ENCODE peak calls at places on chromosome 16, in four cellular contexts. C is neuronal stem cell, B is IMR-90, S is H9. W is an unnamed sample.

GRCh38 chr16:49189286-49189685 is 92.4 kb downstream of the CBLN1 start:
- DNase-seq in C (no peak), B (no peak), S (no peak), W (no peak)

GRCh38 chr16:13307861-13308260 is 406.5 kb downstream of the SHISA9 start:
- DNase-seq in B (no peak), S (no peak), C (no peak), W (no peak)

GRCh38 chr16:84888450-84888849 is 68.7 kb downstream of the CRISPLD2 start:
- DNase-seq in B (no peak), S (no peak), C (no peak), W (no peak)

GRCh38 chr16:1965610-1966009 is 984 bp upstream of the RPS2 start:
- DNase-seq in B (no peak), S (no peak), C (no peak), W (no peak)

GRCh38 chr16:27922433-27922832 is 141.1 kb downstream of the GSG1L start:
- DNase-seq in B (no peak), S (no peak), C (peak; percentile 15), W (no peak)

GRCh38 chr16:63789603-63790002 is 1332.3 kb downstream of the CDH11 start:
- DNase-seq in B (no peak), C (no peak), S (no peak), W (no peak)

GRCh38 chr16:53537591-53537990 is 34.6 kb upstream of the AKTIP start:
- DNase-seq in B (no peak), S (no peak), C (no peak), W (no peak)

GRCh38 chr16:11101695-11102522 is 154.1 kb downstream of the SOCS1 start:
- DNase-seq in C (no peak), S (no peak), B (peak; percentile 94), W (peak; percentile 23)

GRCh38 chr16:9484901-9485300 is 393.5 kb downstream of the HAPSTR1 start:
- DNase-seq in S (no peak), C (no peak), B (no peak), W (no peak)

GRCh38 chr16:839643-840408 is 39.3 kb upstream of the GNG13 start:
- DNase-seq in S (no peak), C (no peak), B (no peak), W (no peak)

GRCh38 chr16:84119368-84119767 is 2.6 kb upstream of the MBTPS1 start:
- DNase-seq in B (no peak), C (no peak), S (no peak), W (peak; percentile 7)

GRCh38 chr16:19743816-19744159 is 25.7 kb downstream of the IQCK start:
- DNase-seq in C (no peak), S (no peak), B (peak; percentile 30), W (no peak)

GRCh38 chr16:57186630-57187507 is 740 bp downstream of the RSPRY1 start:
- DNase-seq in B (no peak), C (peak; percentile 29), S (peak; percentile 28), W (peak; percentile 15)
- H3K14ac ChIP-seq in B (peak overlapping the region; percentile 94), C (no peak overlapping the region), S (no peak overlapping the region), W (peak overlapping the region; percentile 90)

GRCh38 chr16:50989047-50989446 is 162.0 kb downstream of the SALL1 start:
- DNase-seq in B (no peak), S (no peak), C (no peak), W (no peak)

GRCh38 chr16:50985733-50986132 is 165.3 kb downstream of the SALL1 start:
- DNase-seq in B (no peak), C (no peak), S (no peak), W (no peak)

GRCh38 chr16:50991006-50991405 is 160.1 kb downstream of the SALL1 start:
- DNase-seq in C (no peak), B (no peak), S (no peak), W (no peak)

GRCh38 chr16:50986453-50986852 is 164.6 kb downstream of the SALL1 start:
- DNase-seq in B (no peak), C (no peak), S (no peak), W (no peak)

GRCh38 chr16:50988441-50988840 is 162.6 kb downstream of the SALL1 start:
- DNase-seq in S (no peak), B (no peak), C (no peak), W (no peak)
- H3K14ac ChIP-seq in S (no peak overlapping the region), B (no peak overlapping the region), C (no peak overlapping the region), W (no peak overlapping the region)

GRCh38 chr16:30066882-30067583 is 1.5 kb downstream of the ALDOA start:
- DNase-seq in C (no peak), S (no peak), B (no peak), W (no peak)

GRCh38 chr16:30067584-30067916 is 2.0 kb downstream of the ALDOA start:
- DNase-seq in S (no peak), B (no peak), C (no peak), W (no peak)

GRCh38 chr16:30064746-30065111 is 831 bp upstream of the ALDOA start:
- DNase-seq in B (no peak), C (peak; percentile 38), S (peak; percentile 78), W (no peak)

GRCh38 chr16:30065112-30065942 is at the start of gene ALDOA:
- DNase-seq in S (peak; percentile 95), B (peak; percentile 98), C (peak; percentile 95), W (peak; percentile 99)

DNA sequence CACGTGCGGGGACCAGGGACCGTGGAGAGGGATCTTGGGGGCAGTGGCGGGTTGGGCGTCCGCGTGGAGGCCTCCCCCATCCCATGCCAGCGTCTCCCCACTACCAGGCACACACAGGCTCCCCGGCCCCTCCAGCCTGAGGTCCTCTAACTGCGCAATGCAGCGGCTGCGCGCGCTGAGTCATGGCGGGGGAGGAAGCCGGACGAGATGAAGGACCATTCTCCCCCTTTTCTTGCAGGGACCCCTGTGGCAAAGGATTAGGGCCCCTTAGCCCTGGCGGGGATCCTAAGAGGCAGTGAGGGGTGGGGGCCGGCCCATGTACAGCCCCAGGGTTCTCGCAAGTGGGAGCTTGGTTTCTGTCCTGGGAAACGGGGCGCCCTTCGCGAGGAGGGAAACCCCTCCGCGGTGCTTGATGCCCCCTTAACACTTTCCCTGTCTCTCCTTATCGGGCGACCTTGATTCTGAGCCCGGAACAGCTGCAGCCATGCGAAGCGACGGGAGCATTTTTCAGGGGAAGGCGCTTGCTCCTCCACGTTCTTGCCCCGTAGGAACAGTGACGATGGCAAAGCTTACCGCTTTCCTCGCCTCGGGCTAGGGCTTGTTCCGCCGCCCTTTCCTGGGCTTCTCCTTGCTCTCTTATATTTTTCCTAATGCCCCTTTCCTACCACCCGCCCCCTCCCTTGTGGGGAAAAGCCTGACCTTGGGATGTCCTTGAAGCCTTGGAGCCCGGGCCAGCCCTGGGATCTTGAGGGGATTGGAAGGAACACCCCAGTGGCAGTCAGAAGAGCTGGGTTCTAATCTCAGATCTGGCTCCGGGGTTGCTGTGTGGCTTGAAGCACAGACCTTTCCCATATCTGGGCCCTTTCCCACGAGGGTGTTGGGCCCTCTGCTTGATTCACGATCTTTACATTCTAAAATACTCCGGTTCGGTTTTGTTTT is 652 bp downstream of the ALDOA start:
- DNase-seq in B (peak; percentile 70), S (no peak), C (no peak), W (peak; percentile 40)
- H3K14ac ChIP-seq in B (peak overlapping the region; percentile 98), S (peak overlapping the region; percentile 88), C (peak overlapping the region; percentile 99), W (peak overlapping the region; percentile 89)

DNA sequence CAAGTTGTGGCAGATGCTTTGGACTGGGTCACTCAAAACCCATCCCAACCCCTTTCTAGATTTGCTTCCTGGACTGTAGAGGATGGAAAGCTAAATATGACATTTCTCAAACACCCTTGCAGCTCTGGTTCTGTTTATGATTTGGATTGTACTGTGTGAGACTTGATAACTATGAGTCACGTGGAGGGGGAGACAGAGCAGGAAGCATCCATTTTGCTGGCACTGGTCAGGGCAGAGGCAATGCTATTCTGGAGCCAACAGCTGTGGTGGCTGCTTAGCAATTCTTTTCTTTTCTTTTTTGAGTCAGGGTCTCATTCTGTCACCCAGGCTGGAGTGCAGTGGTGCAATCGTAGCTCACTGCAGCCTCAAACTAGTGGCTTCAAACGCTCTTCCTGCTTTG is 13.6 kb upstream of the TERF2 start:
- DNase-seq in S (no peak), C (no peak), B (peak; percentile 74), W (no peak)
- H3K14ac ChIP-seq in S (no peak overlapping the region), C (no peak overlapping the region), B (peak overlapping the region; percentile 18), W (no peak overlapping the region)

GRCh38 chr16:58716468-58716867 is 17.6 kb downstream of the GOT2 start:
- DNase-seq in C (no peak), B (peak; percentile 13), S (no peak), W (no peak)

GRCh38 chr16:58717994-58718393 is 16.1 kb downstream of the GOT2 start:
- DNase-seq in S (no peak), B (no peak), C (no peak), W (no peak)

GRCh38 chr16:58709338-58709737 is 24.8 kb upstream of the SLC38A7 start:
- DNase-seq in B (no peak), S (no peak), C (no peak), W (no peak)

DNA sequence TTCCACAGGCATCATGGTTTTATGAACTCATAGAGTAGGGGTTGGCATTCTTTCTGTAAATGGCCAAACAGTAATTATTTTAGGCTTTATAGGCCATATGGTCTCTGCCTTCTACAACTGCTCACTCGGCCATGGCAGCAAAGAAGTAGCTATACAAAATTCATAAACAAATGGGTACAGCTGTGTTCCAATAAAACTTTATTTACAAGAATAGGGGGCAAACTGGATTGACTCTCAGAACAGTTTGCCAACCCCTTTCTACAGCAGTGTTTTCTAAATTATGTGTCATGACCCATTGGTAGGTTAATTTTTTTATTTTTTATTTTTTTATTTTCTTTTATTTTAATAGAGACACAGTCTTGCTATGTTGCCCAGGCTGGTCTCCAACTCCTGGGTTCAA is 20.4 kb downstream of the GOT2 start:
- DNase-seq in B (no peak), C (no peak), S (no peak), W (no peak)
- H3K14ac ChIP-seq in B (no peak overlapping the region), C (no peak overlapping the region), S (no peak overlapping the region), W (no peak overlapping the region)

DNA sequence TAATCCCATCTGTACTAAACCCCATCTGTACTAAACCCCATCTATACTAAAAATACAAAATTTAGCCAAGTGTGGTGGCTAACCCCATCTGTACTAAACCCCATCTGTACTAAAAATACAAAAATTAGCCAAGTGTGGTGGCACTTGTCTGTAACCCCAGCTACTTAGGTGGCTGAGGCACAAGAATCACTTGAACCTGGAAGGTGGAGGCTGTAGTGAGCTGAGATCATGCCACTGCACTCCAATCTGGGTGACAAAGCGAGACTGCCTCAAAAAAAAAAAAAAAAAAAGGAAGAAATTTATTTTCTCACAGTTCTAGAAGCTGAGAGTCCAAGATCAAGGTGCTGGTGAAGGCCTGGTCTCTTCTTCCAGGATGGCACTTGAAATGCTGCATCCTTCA is 12.1 kb downstream of the ZFP1 start:
- DNase-seq in S (no peak), C (no peak), B (no peak), W (no peak)
- H3K14ac ChIP-seq in S (no peak overlapping the region), C (no peak overlapping the region), B (no peak overlapping the region), W (no peak overlapping the region)

DNA sequence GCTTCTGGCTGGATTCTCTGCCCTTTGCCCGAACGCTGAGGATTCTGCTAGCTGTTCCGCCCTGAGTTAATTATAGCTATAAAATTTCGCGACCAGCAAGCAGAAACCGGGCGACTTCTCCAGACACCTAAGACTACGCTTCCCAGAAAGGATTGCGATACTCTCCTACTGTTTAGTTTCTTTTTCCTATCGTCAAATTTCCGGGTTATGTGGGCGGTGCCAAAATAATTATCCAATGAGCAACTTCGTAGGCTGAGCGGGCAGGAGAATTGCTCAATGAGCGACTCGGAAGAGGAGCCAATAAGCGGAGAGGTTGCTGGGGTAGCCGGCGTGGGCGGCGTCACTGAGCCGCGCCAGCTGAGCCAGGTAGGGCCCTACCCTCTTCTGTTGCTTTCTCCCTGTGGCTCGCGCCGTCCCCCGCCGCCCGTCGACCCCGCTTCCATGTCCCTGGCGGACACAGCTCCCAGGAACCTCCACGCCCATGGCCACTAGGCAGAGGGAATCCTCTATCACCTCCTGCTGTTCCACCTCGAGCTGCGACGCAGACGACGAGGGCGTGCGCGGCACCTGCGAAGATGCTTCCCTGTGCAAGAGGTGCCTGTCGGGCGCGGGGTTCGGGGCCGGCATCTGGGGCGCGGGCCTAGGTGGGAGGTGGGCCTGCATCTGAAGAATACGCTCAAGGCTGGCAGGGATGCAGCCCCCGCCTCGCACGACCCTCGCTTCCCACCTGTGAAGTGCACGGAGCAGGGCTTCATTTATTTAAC is at the start of gene LCMT1:
- DNase-seq in B (peak; percentile 97), S (peak; percentile 97), C (peak; percentile 95), W (peak; percentile 100)
- H3K14ac ChIP-seq in B (peak within 1 kb of the TSS; percentile 90), S (peak within 1 kb of the TSS; percentile 86), C (peak within 1 kb of the TSS; percentile 73), W (peak within 1 kb of the TSS; percentile 83)